ENCODE peak calls at places on chromosomes 5 and 9, in nine cellular contexts. K, J, Q, P, M, U, O, A and V are unnamed samples. For H3K4me1, the result is how much of the 10 kb centered on the place peaks cover.

GRCh38 chr9:130213898-130214761 is 41.9 kb downstream of the NCS1 start:
- DNase-seq in K (no peak), J (peak), Q (no peak), P (peak), M (no peak), U (peak), O (no peak), A (peak), V (no peak)

GRCh38 chr9:88628811-88629210 is 93.8 kb downstream of the NXNL2 start:
- DNase-seq in K (peak), J (no peak), Q (no peak), P (no peak), M (no peak), U (no peak), O (no peak), A (no peak), V (no peak)

GRCh38 chr9:119667163-119667562 is 297.9 kb upstream of the BRINP1 start:
- DNase-seq in K (no peak), J (peak), Q (no peak), P (no peak), M (no peak), U (peak), O (no peak), A (no peak), V (peak)

GRCh38 chr9:35726876-35727438 is 5.0 kb downstream of the TLN1 start:
- DNase-seq in K (peak), J (peak), Q (peak), P (no peak), M (no peak), U (no peak), O (no peak), A (no peak), V (peak)

GRCh38 chr5:164597293-164597900 is 1092.0 kb downstream of the MAT2B start:
- DNase-seq in K (no peak), J (peak), Q (peak), P (peak), M (no peak), U (peak), O (peak), A (no peak), V (peak)

GRCh38 chr5:137605377-137605776 is 106.3 kb upstream of the SPOCK1 start:
- DNase-seq in K (peak), J (peak), Q (peak), P (no peak), M (no peak), U (peak), O (no peak), A (no peak), V (no peak)

GRCh38 chr5:34656700-34657549 is 797 bp downstream of the RAI14 start:
- DNase-seq in K (peak), J (peak), Q (peak), P (peak), M (no peak), U (peak), O (no peak), A (peak), V (no peak)

GRCh38 chr5:172798422-172799215 is 27.6 kb upstream of the DUSP1 start:
- DNase-seq in K (peak), J (no peak), Q (peak), P (no peak), M (no peak), U (no peak), O (no peak), A (no peak), V (no peak)

GRCh38 chr5:5145651-5146529 is 5.8 kb downstream of the ADAMTS16 start:
- DNase-seq in K (peak), J (no peak), Q (peak), P (no peak), M (peak), U (no peak), O (no peak), A (no peak), V (no peak)

GRCh38 chr5:169904059-169904458 is 76.2 kb downstream of the INSYN2B start:
- DNase-seq in K (peak), J (no peak), Q (no peak), P (no peak), M (no peak), U (no peak), O (no peak), A (no peak), V (no peak)

GRCh38 chr5:73318308-73318719 is 130.3 kb downstream of the FOXD1 start:
- DNase-seq in K (peak), J (no peak), Q (peak), P (no peak), M (no peak), U (no peak), O (no peak), A (no peak), V (no peak)

GRCh38 chr5:1973391-1974013 is 90.8 kb upstream of the IRX4 start:
- DNase-seq in K (no peak), J (no peak), Q (no peak), P (no peak), M (peak), U (peak), O (no peak), A (no peak), V (no peak)

DNA sequence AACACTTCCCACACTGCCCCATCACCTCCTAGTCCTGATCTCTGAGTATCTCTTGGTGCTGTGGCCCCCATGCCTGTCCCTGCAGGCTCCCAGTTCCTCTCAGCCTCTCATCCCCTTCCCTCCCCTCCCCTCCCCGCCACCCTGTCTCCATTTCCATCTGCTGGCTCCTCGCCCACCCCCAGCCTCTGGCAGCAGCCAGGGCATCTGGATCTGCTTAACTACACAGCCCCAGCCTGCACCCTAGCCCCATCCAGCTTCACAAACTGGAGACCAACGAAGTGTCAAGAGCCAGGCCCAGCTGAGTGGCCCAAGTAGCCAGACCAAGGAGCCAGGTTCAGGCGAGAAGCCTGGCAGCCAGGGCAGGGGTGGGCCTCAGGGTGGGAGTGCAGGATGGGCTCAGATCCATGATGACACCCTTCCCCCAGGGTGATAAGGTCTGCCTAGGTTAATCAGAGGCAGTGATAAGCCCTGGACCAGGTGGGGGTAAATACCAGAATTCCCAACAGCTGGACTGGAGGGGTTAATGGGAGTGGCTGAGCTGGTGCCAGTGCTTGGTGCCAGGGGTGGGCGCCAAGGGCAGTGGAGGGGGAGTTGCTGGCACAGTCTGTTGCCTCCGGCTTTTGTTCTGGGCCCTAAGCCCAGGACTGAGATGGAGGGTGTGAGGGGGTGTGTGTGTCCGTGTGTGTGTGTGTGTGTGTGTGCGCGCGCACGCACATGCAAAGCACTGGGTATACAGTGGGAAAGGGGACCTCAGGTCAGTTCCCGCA is 2.5 kb downstream of the IL11RA start:
- DNase-seq in K (peak), J (no peak), Q (no peak), P (peak), M (no peak), U (no peak), O (no peak), A (peak), V (no peak)
- TF ChIP-seq EZH2phosphoT487 in K (no peak), J (no peak), Q (no peak), P (no peak), M (no peak), U (no peak), O (no peak), A (no peak), V (no peak)

DNA sequence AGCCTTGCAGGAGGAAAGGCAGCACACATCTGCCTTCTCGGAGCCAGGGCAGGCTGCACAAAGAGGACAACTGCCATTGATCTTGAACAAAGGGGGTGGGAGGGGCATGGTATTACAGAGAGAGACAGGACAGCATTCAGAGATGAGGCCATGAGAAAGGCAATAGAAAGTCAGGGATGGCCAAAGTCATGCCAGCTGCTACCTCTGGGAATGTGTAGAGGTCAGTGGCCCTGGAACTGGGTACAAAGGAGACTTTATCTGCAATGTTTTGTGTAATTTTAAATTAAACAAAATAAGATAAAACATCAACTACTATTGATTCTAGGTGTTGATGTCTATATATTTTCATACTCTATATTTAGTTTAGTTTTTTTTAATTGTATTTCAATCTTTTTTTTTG is 43.3 kb downstream of the WDR36 start:
- DNase-seq in K (no peak), J (no peak), Q (no peak), P (no peak), M (no peak), U (no peak), O (no peak), A (no peak), V (no peak)
- H3K4me1 ChIP-seq in K (under half), J (under half), Q (under half), P (under half), M (under half), U (under half), O (under half), A (under half), V (under half)

DNA sequence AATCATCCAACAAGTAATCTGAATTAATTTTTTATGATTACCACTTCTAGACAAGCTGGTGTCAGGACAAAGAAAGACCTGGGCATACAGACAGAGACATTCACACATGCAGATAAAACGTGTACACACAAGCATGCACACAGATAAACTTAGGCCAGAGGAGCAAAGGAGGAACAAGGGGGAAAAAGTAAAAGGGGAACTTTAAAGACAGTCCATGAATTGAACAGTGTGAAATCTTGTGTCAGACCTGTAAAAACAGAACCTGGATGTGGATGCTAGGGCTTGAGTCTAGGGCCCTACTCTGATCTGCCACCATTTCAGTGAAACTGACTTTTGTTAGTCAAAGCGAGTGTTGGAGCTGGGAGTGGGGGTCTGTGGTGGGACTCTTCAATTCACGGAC is 11.2 kb upstream of the ZSWIM6 start:
- DNase-seq in K (no peak), J (no peak), Q (no peak), P (no peak), M (no peak), U (no peak), O (no peak), A (no peak), V (no peak)
- H3K4me2 ChIP-seq in K (no peak), J (no peak), Q (no peak), P (no peak), M (no peak), U (no peak), O (peak), A (no peak), V (no peak)

GRCh38 chr5:124668353-124669299 is 77.8 kb downstream of the ZNF608 start:
- DNase-seq in K (no peak), J (no peak), Q (no peak), P (no peak), M (no peak), U (no peak), O (no peak), A (no peak), V (no peak)
- TF ChIP-seq EZH2phosphoT487 in K (no peak), J (no peak), Q (no peak), P (no peak), M (no peak), U (no peak), O (no peak), A (no peak), V (no peak)

GRCh38 chr9:134348404-134349155 is 22.3 kb downstream of the RXRA start:
- DNase-seq in K (no peak), J (no peak), Q (no peak), P (no peak), M (no peak), U (no peak), O (no peak), A (no peak), V (no peak)
- H3K4me1 ChIP-seq in K (under half), J (under half), Q (under half), P (under half), M (under half), U (under half), O (under half), A (half or more), V (under half)